ENCODE peak calls at places on chromosomes 6 and 20, in five cellular contexts. V is HCT116, F is HepG2, E is H1, C is K562. M is an unnamed sample.

GRCh38 chr6:157488635-157489226 is 107.7 kb downstream of the ZDHHC14 start:
- DNase-seq in V (no peak), F (no peak), E (no peak), C (peak), M (no peak)

GRCh38 chr20:11193241-11193640 is 519.4 kb upstream of the JAG1 start:
- DNase-seq in V (no peak), F (no peak), E (no peak), C (no peak), M (no peak)

GRCh38 chr6:44021628-44022295 is 105.5 kb downstream of the MRPL14 start:
- DNase-seq in V (no peak), F (no peak), E (no peak), C (no peak), M (no peak)

GRCh38 chr6:148263010-148263409 is 79.6 kb upstream of the SASH1 start:
- DNase-seq in V (no peak), F (no peak), E (no peak), C (no peak), M (peak)

GRCh38 chr6:149060300-149060984 is 257.1 kb upstream of the TAB2 start:
- DNase-seq in V (no peak), F (peak), E (no peak), C (no peak), M (peak)

GRCh38 chr20:44861547-44862006 is 23.9 kb upstream of the YWHAB start:
- DNase-seq in V (no peak), F (no peak), E (no peak), C (no peak), M (no peak)

GRCh38 chr6:134175532-134176282 is 123.3 kb upstream of the SLC2A12 start:
- DNase-seq in V (peak), F (peak), E (no peak), C (peak), M (peak)

GRCh38 chr6:39225543-39225942 is 3.7 kb downstream of the KCNK5 start:
- DNase-seq in V (no peak), F (no peak), E (no peak), C (peak), M (peak)

GRCh38 chr6:82006027-82006738 is 241.4 kb downstream of the IBTK start:
- DNase-seq in V (no peak), F (peak), E (no peak), C (no peak), M (no peak)

GRCh38 chr6:39424831-39425230 is 102.3 kb upstream of the KCNK16 start:
- DNase-seq in V (no peak), F (no peak), E (no peak), C (no peak), M (no peak)

GRCh38 chr6:133418108-133418507 is 177.0 kb downstream of the EYA4 start:
- DNase-seq in V (no peak), F (no peak), E (no peak), C (no peak), M (no peak)

GRCh38 chr6:14499804-14500203 is 382.2 kb downstream of the CD83 start:
- DNase-seq in V (peak), F (no peak), E (no peak), C (no peak), M (no peak)

GRCh38 chr20:8532169-8532568 is 400.1 kb downstream of the PLCB1 start:
- DNase-seq in V (no peak), F (no peak), E (no peak), C (no peak), M (no peak)

GRCh38 chr6:110874880-110875547 is 429 bp downstream of the AMD1 start:
- DNase-seq in V (no peak), F (no peak), E (no peak), C (no peak), M (peak)

GRCh38 chr6:16750566-16750965 is 10.7 kb downstream of the ATXN1 start:
- DNase-seq in V (no peak), F (no peak), E (no peak), C (no peak), M (no peak)

GRCh38 chr6:88679841-88680240 is 283.6 kb downstream of the RNGTT start:
- DNase-seq in V (no peak), F (no peak), E (no peak), C (no peak), M (no peak)

GRCh38 chr20:59141818-59142581 is 21.6 kb upstream of the ZNF831 start:
- DNase-seq in V (no peak), F (no peak), E (no peak), C (peak), M (no peak)

DNA sequence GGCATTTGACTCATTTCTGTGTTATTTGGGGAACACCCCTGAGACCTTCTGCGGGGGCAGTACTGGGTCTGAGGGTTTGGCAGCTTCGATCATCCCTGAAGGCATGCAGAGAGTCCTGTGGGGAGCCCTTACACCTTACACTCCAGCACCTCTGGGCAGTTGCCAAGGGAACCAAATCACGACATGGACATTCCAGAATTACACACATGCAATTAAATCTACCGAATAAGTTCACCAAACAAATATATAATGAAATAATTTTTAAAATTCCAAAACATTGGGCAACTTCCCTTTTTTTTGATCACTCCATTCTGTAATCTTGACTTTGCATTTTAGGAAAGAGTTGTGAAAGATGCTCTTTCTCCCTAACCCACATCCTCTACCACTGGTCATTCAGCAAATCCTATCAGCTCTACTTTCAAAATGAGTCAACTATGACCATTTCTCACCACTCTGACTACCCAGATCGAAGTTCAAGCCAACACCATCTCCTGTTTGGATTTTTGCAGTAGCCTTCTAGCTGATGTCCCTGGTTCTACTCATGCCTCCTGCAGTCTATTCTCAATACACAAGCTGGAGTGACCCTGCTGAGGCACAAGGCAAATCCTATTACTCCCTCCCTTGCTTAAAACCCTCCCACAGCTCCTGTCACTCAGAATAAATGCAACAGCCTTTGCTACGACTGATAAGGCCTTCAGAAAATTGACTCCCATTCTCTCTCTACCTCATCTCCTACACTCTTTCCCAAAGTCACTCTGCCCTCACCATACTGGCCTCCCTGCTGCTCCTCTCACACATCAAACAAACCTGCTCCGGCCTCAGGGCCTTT is 533.3 kb downstream of the HACE1 start:
- DNase-seq in V (no peak), F (no peak), E (no peak), C (no peak), M (no peak)
- TF ChIP-seq JUND in V (no peak), F (no peak), E (no peak), C (no peak), M (no peak)

GRCh38 chr6:47413752-47414516 is 63.7 kb upstream of the CD2AP start:
- DNase-seq in V (peak), F (peak), E (no peak), C (peak), M (peak)
- TF ChIP-seq JUND in V (no peak), F (no peak), E (no peak), C (no peak), M (no peak)

GRCh38 chr20:25046736-25047666 is 10.9 kb downstream of the ACSS1 start:
- DNase-seq in V (no peak), F (no peak), E (no peak), C (no peak), M (no peak)

GRCh38 chr20:25049261-25050060 is 8.5 kb downstream of the ACSS1 start:
- DNase-seq in V (no peak), F (no peak), E (no peak), C (no peak), M (no peak)

GRCh38 chr20:25050082-25050481 is 7.9 kb downstream of the ACSS1 start:
- DNase-seq in V (no peak), F (no peak), E (no peak), C (no peak), M (no peak)

GRCh38 chr20:25047766-25048165 is 10.2 kb downstream of the ACSS1 start:
- DNase-seq in V (no peak), F (no peak), E (no peak), C (no peak), M (no peak)

GRCh38 chr20:25048519-25048952 is 9.4 kb downstream of the ACSS1 start:
- DNase-seq in V (no peak), F (no peak), E (no peak), C (no peak), M (peak)
- TF ChIP-seq JUND in V (no peak), F (no peak), E (no peak), C (no peak), M (no peak)

GRCh38 chr20:50727792-50728485 is 3.4 kb upstream of the PARD6B start:
- DNase-seq in V (no peak), F (peak), E (no peak), C (no peak), M (no peak)
- TF ChIP-seq JUND in V (no peak), F (no peak), E (no peak), C (no peak), M (no peak)